ENCODE peak calls at places on chromosomes 5 and 9, in seven cellular contexts. One of them, this sample, is unnamed.

GRCh38 chr5:179153921-179154345 is 93.8 kb downstream of the ZNF354C start:
- DNase-seq in thoracic aorta: no peak
- DNase-seq in erythroblast: no peak
- DNase-seq in stomach: no peak
- DNase-seq in T-helper 1 cell: no peak
- DNase-seq in NAMALWA: no peak
- DNase-seq in germinal center: no peak
- DNase-seq in this sample: no peak

GRCh38 chr9:96025995-96026572 is 150.6 kb downstream of the ERCC6L2 start:
- DNase-seq in thoracic aorta: no peak
- DNase-seq in erythroblast: peak; percentile 47
- DNase-seq in stomach: no peak
- DNase-seq in T-helper 1 cell: no peak
- DNase-seq in NAMALWA: no peak
- DNase-seq in germinal center: peak; percentile 36
- DNase-seq in this sample: no peak

GRCh38 chr5:175803736-175804480 is 67.5 kb upstream of the CPLX2 start:
- DNase-seq in thoracic aorta: no peak
- DNase-seq in erythroblast: no peak
- DNase-seq in stomach: no peak
- DNase-seq in T-helper 1 cell: no peak
- DNase-seq in NAMALWA: no peak
- DNase-seq in germinal center: no peak
- DNase-seq in this sample: no peak

GRCh38 chr5:132807163-132807838 is 5.8 kb upstream of the SOWAHA start:
- DNase-seq in thoracic aorta: no peak
- DNase-seq in erythroblast: peak; percentile 53
- DNase-seq in stomach: peak; percentile 77
- DNase-seq in T-helper 1 cell: no peak
- DNase-seq in NAMALWA: peak; percentile 27
- DNase-seq in germinal center: no peak
- DNase-seq in this sample: peak; percentile 50

GRCh38 chr5:66554211-66554610 is 42.0 kb upstream of the MAST4 start:
- DNase-seq in thoracic aorta: no peak
- DNase-seq in erythroblast: no peak
- DNase-seq in stomach: no peak
- DNase-seq in T-helper 1 cell: no peak
- DNase-seq in NAMALWA: peak; percentile 88
- DNase-seq in germinal center: peak; percentile 78
- DNase-seq in this sample: no peak

GRCh38 chr9:75653335-75653734 is 237.1 kb upstream of the PCSK5 start:
- DNase-seq in thoracic aorta: no peak
- DNase-seq in erythroblast: no peak
- DNase-seq in stomach: no peak
- DNase-seq in T-helper 1 cell: no peak
- DNase-seq in NAMALWA: no peak
- DNase-seq in germinal center: no peak
- DNase-seq in this sample: no peak

GRCh38 chr9:91693226-91693625 is 256.8 kb downstream of the ROR2 start:
- DNase-seq in thoracic aorta: no peak
- DNase-seq in erythroblast: no peak
- DNase-seq in stomach: no peak
- DNase-seq in T-helper 1 cell: no peak
- DNase-seq in NAMALWA: no peak
- DNase-seq in germinal center: no peak
- DNase-seq in this sample: no peak

GRCh38 chr9:113794721-113795120 is 81.4 kb upstream of the ZNF618 start:
- DNase-seq in thoracic aorta: no peak
- DNase-seq in erythroblast: no peak
- DNase-seq in stomach: no peak
- DNase-seq in T-helper 1 cell: no peak
- DNase-seq in NAMALWA: no peak
- DNase-seq in germinal center: no peak
- DNase-seq in this sample: no peak

GRCh38 chr9:71562140-71562539 is 206.2 kb downstream of the CEMIP2 start:
- DNase-seq in thoracic aorta: no peak
- DNase-seq in erythroblast: no peak
- DNase-seq in stomach: no peak
- DNase-seq in T-helper 1 cell: no peak
- DNase-seq in NAMALWA: no peak
- DNase-seq in germinal center: no peak
- DNase-seq in this sample: no peak

GRCh38 chr5:181189962-181190710 is 14.9 kb downstream of the TRIM7 start:
- DNase-seq in thoracic aorta: no peak
- DNase-seq in erythroblast: no peak
- DNase-seq in stomach: peak; percentile 33
- DNase-seq in T-helper 1 cell: no peak
- DNase-seq in NAMALWA: peak; percentile 50
- DNase-seq in germinal center: no peak
- DNase-seq in this sample: no peak

GRCh38 chr9:127219533-127219932 is 45.0 kb upstream of the GARNL3 start:
- DNase-seq in thoracic aorta: no peak
- DNase-seq in erythroblast: no peak
- DNase-seq in stomach: no peak
- DNase-seq in T-helper 1 cell: no peak
- DNase-seq in NAMALWA: no peak
- DNase-seq in germinal center: no peak
- DNase-seq in this sample: no peak

GRCh38 chr5:100794218-100794617 is 108.9 kb downstream of the ST8SIA4 start:
- DNase-seq in thoracic aorta: no peak
- DNase-seq in erythroblast: peak; percentile 11
- DNase-seq in stomach: no peak
- DNase-seq in T-helper 1 cell: no peak
- DNase-seq in NAMALWA: no peak
- DNase-seq in germinal center: no peak
- DNase-seq in this sample: no peak

GRCh38 chr9:8521112-8521511 is 721.5 kb upstream of the DMAC1 start:
- DNase-seq in thoracic aorta: no peak
- DNase-seq in erythroblast: no peak
- DNase-seq in stomach: no peak
- DNase-seq in T-helper 1 cell: no peak
- DNase-seq in NAMALWA: no peak
- DNase-seq in germinal center: no peak
- DNase-seq in this sample: no peak

GRCh38 chr9:35079041-35079425 is 709 bp downstream of the FANCG start:
- DNase-seq in thoracic aorta: no peak
- DNase-seq in erythroblast: no peak
- DNase-seq in stomach: no peak
- DNase-seq in T-helper 1 cell: no peak
- DNase-seq in NAMALWA: no peak
- DNase-seq in germinal center: no peak
- DNase-seq in this sample: no peak

GRCh38 chr5:16588434-16589214 is 28.2 kb downstream of the RETREG1 start:
- DNase-seq in thoracic aorta: no peak
- DNase-seq in erythroblast: no peak
- DNase-seq in stomach: no peak
- DNase-seq in T-helper 1 cell: no peak
- DNase-seq in NAMALWA: no peak
- DNase-seq in germinal center: no peak
- DNase-seq in this sample: no peak

GRCh38 chr9:135137398-135137832 is 49.9 kb downstream of the OLFM1 start:
- DNase-seq in thoracic aorta: no peak
- DNase-seq in erythroblast: no peak
- DNase-seq in stomach: no peak
- DNase-seq in T-helper 1 cell: no peak
- DNase-seq in NAMALWA: no peak
- DNase-seq in germinal center: no peak
- DNase-seq in this sample: no peak

GRCh38 chr5:157860898-157861894 is 2.3 kb upstream of the CLINT1 start:
- DNase-seq in thoracic aorta: no peak
- DNase-seq in erythroblast: peak; percentile 31
- DNase-seq in stomach: no peak
- DNase-seq in T-helper 1 cell: no peak
- DNase-seq in NAMALWA: peak; percentile 46
- DNase-seq in germinal center: peak; percentile 72
- DNase-seq in this sample: no peak

This sample was measured in Kasumi-1.